ENCODE peak calls at places on chromosomes 5 and 9, in five cellular contexts. One of them, this sample, is unnamed.

GRCh38 chr9:86176468-86176867 is 77.1 kb upstream of the GOLM1 start:
- DNase-seq in T-cell: no peak
- DNase-seq in progenitor cell of endocrine pancreas: no peak
- DNase-seq in ovary: no peak
- DNase-seq in NCI-H1092: peak
- DNase-seq in this sample: no peak

GRCh38 chr9:136901516-136902258 is 15.4 kb downstream of the TRAF2 start:
- DNase-seq in ovary: no peak
- DNase-seq in progenitor cell of endocrine pancreas: no peak
- DNase-seq in T-cell: peak
- DNase-seq in NCI-H1092: no peak
- DNase-seq in this sample: no peak

GRCh38 chr5:147434049-147434448 is 75.8 kb downstream of the DPYSL3 start:
- DNase-seq in ovary: no peak
- DNase-seq in NCI-H1092: no peak
- DNase-seq in T-cell: no peak
- DNase-seq in progenitor cell of endocrine pancreas: no peak
- DNase-seq in this sample: no peak

GRCh38 chr9:122318284-122318683 is 52.5 kb upstream of the PTGS1 start:
- DNase-seq in ovary: no peak
- DNase-seq in T-cell: no peak
- DNase-seq in progenitor cell of endocrine pancreas: no peak
- DNase-seq in NCI-H1092: no peak
- DNase-seq in this sample: no peak

GRCh38 chr9:109115931-109116541 is 3.7 kb downstream of the TMEM245 start:
- DNase-seq in progenitor cell of endocrine pancreas: no peak
- DNase-seq in ovary: peak
- DNase-seq in T-cell: no peak
- DNase-seq in NCI-H1092: no peak
- DNase-seq in this sample: no peak

GRCh38 chr5:15203376-15203775 is 296.6 kb upstream of the FBXL7 start:
- DNase-seq in progenitor cell of endocrine pancreas: no peak
- DNase-seq in ovary: no peak
- DNase-seq in T-cell: no peak
- DNase-seq in NCI-H1092: no peak
- DNase-seq in this sample: no peak

GRCh38 chr5:39055760-39056393 is 18.3 kb downstream of the RICTOR start:
- DNase-seq in progenitor cell of endocrine pancreas: no peak
- DNase-seq in NCI-H1092: no peak
- DNase-seq in ovary: no peak
- DNase-seq in T-cell: no peak
- DNase-seq in this sample: no peak

GRCh38 chr9:115262477-115262876 is 144.5 kb upstream of the TNC start:
- DNase-seq in NCI-H1092: peak
- DNase-seq in T-cell: no peak
- DNase-seq in ovary: no peak
- DNase-seq in progenitor cell of endocrine pancreas: no peak
- DNase-seq in this sample: no peak

GRCh38 chr9:76571288-76572204 is 112.6 kb downstream of the GCNT1 start:
- DNase-seq in T-cell: no peak
- DNase-seq in ovary: no peak
- DNase-seq in NCI-H1092: no peak
- DNase-seq in progenitor cell of endocrine pancreas: no peak
- DNase-seq in this sample: no peak

GRCh38 chr5:93572773-93573626 is 8.0 kb downstream of the NR2F1-AS1 start:
- DNase-seq in NCI-H1092: no peak
- DNase-seq in T-cell: no peak
- DNase-seq in ovary: no peak
- DNase-seq in progenitor cell of endocrine pancreas: no peak
- DNase-seq in this sample: no peak